ENCODE peak calls at places on chromosome 9, in ten cellular contexts. M is pons; C is CD4-positive, alpha-beta T cell; Q is HT1080; J is substantia nigra; P is NCI-H1105; E is stimulated activated CD4-positive, alpha-beta T cell treated with anti-CD3 and anti-CD28 coated beads, Interleukin-15, amount 100 ng/mL, for 24 hours; Y is stimulated activated CD8-positive, alpha-beta memory T cell treated with anti-CD3 and anti-CD28 coated beads, Interleukin-7, amount 100 ng/mL, for 24 hours; V is lower lobe of right lung; T is tibial artery. S is an unnamed sample.

GRCh38 chr9:87586731-87587355 is 89.2 kb downstream of the DAPK1 start:
- DNase-seq in M (no peak), P (no peak), C (no peak), T (no peak), V (no peak), E (no peak), Y (no peak), Q (no peak), J (no peak), S (no peak)

GRCh38 chr9:136608331-136609159 is 54.2 kb upstream of the EGFL7 start:
- DNase-seq in P (no peak), C (no peak), Q (no peak), E (no peak), M (no peak), V (no peak), T (no peak), Y (no peak), J (no peak), S (no peak)

GRCh38 chr9:13769006-13769405 is 489.5 kb upstream of the MPDZ start:
- DNase-seq in J (no peak), C (no peak), E (no peak), T (no peak), V (no peak), Q (no peak), Y (no peak), P (no peak), M (no peak), S (no peak)

GRCh38 chr9:94807556-94807955 is 81.1 kb downstream of the AOPEP start:
- DNase-seq in V (no peak), E (no peak), M (no peak), Y (no peak), T (no peak), J (no peak), C (no peak), Q (no peak), P (no peak), S (no peak)

GRCh38 chr9:133113928-133114351 is 7.1 kb downstream of the RALGDS start:
- DNase-seq in C (no peak), P (no peak), Q (no peak), E (no peak), V (peak), T (peak), M (no peak), Y (no peak), J (peak), S (no peak)

GRCh38 chr9:134185536-134186011 is 21.2 kb upstream of the RNU6ATAC start:
- DNase-seq in Q (no peak), C (no peak), J (no peak), P (no peak), V (no peak), T (no peak), M (no peak), E (peak), Y (no peak), S (no peak)

GRCh38 chr9:123851851-123852250 is 78.1 kb downstream of the DENND1A start:
- DNase-seq in Y (no peak), T (no peak), M (no peak), Q (no peak), V (no peak), E (no peak), P (no peak), J (no peak), C (no peak), S (no peak)

GRCh38 chr9:129624168-129624759 is 1.7 kb upstream of the NTMT1 start:
- DNase-seq in M (no peak), J (no peak), Q (peak), E (peak), V (no peak), T (no peak), P (no peak), C (peak), Y (peak), S (no peak)

GRCh38 chr9:91714020-91714721 is 235.9 kb downstream of the ROR2 start:
- DNase-seq in C (no peak), M (no peak), V (peak), Q (no peak), Y (no peak), E (peak), T (no peak), J (no peak), P (no peak), S (peak)

S was measured in fibroblast of the conjunctiva.